ENCODE peak calls at places on chromosomes 3 and 15, in four cellular contexts. Y is SK-N-SH, I is AG04449, Q is left ventricle myocardium inferior. E is an unnamed sample.

GRCh38 chr3:4358273-4358672 is 55.1 kb downstream of the SETMAR start:
- DNase-seq in Q (no peak), Y (no peak), I (no peak), E (no peak)

GRCh38 chr3:136624894-136625815 is 127.0 kb downstream of the STAG1 start:
- DNase-seq in Y (no peak), Q (no peak), I (no peak), E (no peak)

GRCh38 chr3:7787871-7788828 is 713.5 kb upstream of the LMCD1 start:
- DNase-seq in Y (no peak), I (no peak), Q (no peak), E (no peak)

GRCh38 chr3:143298886-143299535 is 179.4 kb downstream of the CHST2 start:
- DNase-seq in Y (no peak), I (no peak), Q (no peak), E (no peak)

GRCh38 chr3:103786296-103786695 is 1351.5 kb downstream of the ZPLD1 start:
- DNase-seq in Q (no peak), I (no peak), Y (no peak), E (no peak)

GRCh38 chr15:33040501-33040900 is 154.0 kb downstream of the FMN1 start:
- DNase-seq in Y (no peak), Q (no peak), I (no peak), E (no peak)

GRCh38 chr3:190008432-190008831 is 112.3 kb downstream of the P3H2 start:
- DNase-seq in Q (no peak), I (no peak), Y (no peak), E (no peak)

GRCh38 chr3:187689984-187690383 is 12.4 kb downstream of the RTP2 start:
- DNase-seq in I (no peak), Q (no peak), Y (no peak), E (no peak)

GRCh38 chr3:151567477-151567876 is 106.6 kb upstream of the IGSF10 start:
- DNase-seq in I (no peak), Q (no peak), Y (no peak), E (no peak)

GRCh38 chr3:30586091-30586805 is 20.2 kb upstream of the TGFBR2 start:
- DNase-seq in Q (no peak), I (no peak), Y (no peak), E (no peak)

GRCh38 chr3:169041677-169042171 is 621.8 kb downstream of the MECOM start:
- DNase-seq in Q (no peak), Y (peak; percentile 3), I (no peak), E (peak; percentile 38)

GRCh38 chr3:43794776-43795175 is 104.0 kb downstream of the ABHD5 start:
- DNase-seq in I (peak; percentile 49), Q (no peak), Y (no peak), E (no peak)

GRCh38 chr15:56866798-56867197 is 51.6 kb upstream of the TCF12 start:
- DNase-seq in I (no peak), Q (no peak), Y (no peak), E (no peak)

GRCh38 chr3:172256101-172256687 is 192.1 kb downstream of the GHSR start:
- DNase-seq in Q (no peak), Y (no peak), I (peak; percentile 36), E (no peak)

GRCh38 chr15:33190539-33190938 is 4.0 kb downstream of the FMN1 start:
- DNase-seq in Q (no peak), I (no peak), Y (no peak), E (no peak)

GRCh38 chr15:36392666-36393266 is 186.7 kb upstream of the CDIN1 start:
- DNase-seq in Q (no peak), Y (no peak), I (no peak), E (no peak)

GRCh38 chr15:38617831-38618230 is 53.2 kb upstream of the RASGRP1 start:
- DNase-seq in Y (no peak), Q (no peak), I (no peak), E (no peak)

GRCh38 chr3:48460517-48460902 is 14.0 kb downstream of the ATRIP start:
- DNase-seq in I (no peak), Q (no peak), Y (no peak), E (no peak)

GRCh38 chr3:193970773-193971206 is 165.2 kb upstream of the HES1 start:
- DNase-seq in I (no peak), Q (no peak), Y (no peak), E (no peak)

GRCh38 chr3:9534429-9534828 is 19.2 kb downstream of the LHFPL4 start:
- DNase-seq in I (no peak), Y (no peak), Q (no peak), E (no peak)

GRCh38 chr3:164730810-164731209 is 347.5 kb downstream of the SI start:
- DNase-seq in Q (no peak), I (no peak), Y (no peak), E (no peak)

GRCh38 chr3:21894459-21895083 is 143.6 kb upstream of the ZNF385D start:
- DNase-seq in Y (peak; percentile 6), Q (no peak), I (no peak), E (no peak)

GRCh38 chr15:29613951-29614382 is 208.3 kb downstream of the TJP1 start:
- DNase-seq in Q (no peak), I (no peak), Y (peak; percentile 34), E (no peak)

GRCh38 chr15:54387808-54388207 is 409.6 kb downstream of the UNC13C start:
- DNase-seq in Q (no peak), Y (no peak), I (no peak), E (no peak)

GRCh38 chr3:175198991-175199390 is 339.9 kb downstream of the NAALADL2 start:
- DNase-seq in I (no peak), Q (no peak), Y (no peak), E (no peak)

GRCh38 chr3:152968388-152969024 is 133.6 kb downstream of the P2RY1 start:
- DNase-seq in Q (no peak), Y (no peak), I (no peak), E (no peak)

GRCh38 chr15:69082556-69082955 is 68.1 kb downstream of the NOX5 start:
- DNase-seq in I (no peak), Q (no peak), Y (no peak), E (no peak)

GRCh38 chr3:72031581-72031980 is 246.6 kb upstream of the PROK2 start:
- DNase-seq in Q (peak; percentile 16), Y (no peak), I (no peak), E (no peak)

GRCh38 chr3:129552287-129553050 is 9.5 kb downstream of the H1-8 start:
- DNase-seq in Y (no peak), Q (no peak), I (no peak), E (no peak)

GRCh38 chr15:98881526-98882517 is 125.8 kb downstream of the PGPEP1L start:
- DNase-seq in Y (peak; percentile 67), I (no peak), Q (no peak), E (no peak)

GRCh38 chr15:70512772-70513362 is 250.5 kb downstream of the UACA start:
- DNase-seq in I (no peak), Q (peak; percentile 32), Y (peak; percentile 70), E (no peak)

GRCh38 chr3:187263270-187263669 is 28.3 kb downstream of the MASP1 start:
- DNase-seq in Y (no peak), I (no peak), Q (no peak), E (no peak)

GRCh38 chr3:195154111-195154791 is 116.7 kb downstream of the XXYLT1 start:
- DNase-seq in I (no peak), Y (no peak), Q (no peak), E (no peak)

GRCh38 chr15:64521726-64522164 is 61.4 kb downstream of the ZNF609 start:
- DNase-seq in I (no peak), Y (peak; percentile 61), Q (peak; percentile 44), E (no peak)

GRCh38 chr15:51724199-51724598 is 13.3 kb downstream of the LYSMD2 start:
- DNase-seq in I (no peak), Y (no peak), Q (no peak), E (no peak)

GRCh38 chr15:101139986-101140696 is 111.7 kb downstream of the CHSY1 start:
- DNase-seq in Y (no peak), I (no peak), Q (no peak), E (no peak)
- H3K4me3 ChIP-seq in Y (no peak overlapping the region), I (no peak overlapping the region), Q (no peak overlapping the region), E (no peak overlapping the region)

GRCh38 chr15:45143056-45143455 is 13.3 kb downstream of the DUOX1 start:
- DNase-seq in Q (no peak), I (no peak), Y (no peak), E (no peak)

GRCh38 chr15:45138814-45139765 is 9.3 kb downstream of the DUOX1 start:
- DNase-seq in I (no peak), Q (no peak), Y (no peak), E (no peak)

GRCh38 chr15:45139770-45140169 is 10.0 kb downstream of the DUOX1 start:
- DNase-seq in Y (no peak), I (no peak), Q (no peak), E (no peak)

GRCh38 chr15:45141386-45141785 is 11.6 kb downstream of the DUOX1 start:
- DNase-seq in Q (no peak), I (no peak), Y (no peak), E (no peak)

GRCh38 chr15:45140851-45141250 is 11.1 kb downstream of the DUOX1 start:
- DNase-seq in Y (no peak), Q (no peak), I (no peak), E (no peak)
- H3K4me3 ChIP-seq in Y (no peak overlapping the region), Q (no peak overlapping the region), I (no peak overlapping the region), E (no peak overlapping the region)

GRCh38 chr3:186097317-186097662 is 11.6 kb downstream of the ETV5 start:
- DNase-seq in I (no peak), Y (no peak), Q (no peak), E (no peak)
- H3K4me3 ChIP-seq in I (no peak overlapping the region), Y (peak overlapping the region; percentile 42), Q (peak overlapping the region; percentile 54), E (peak overlapping the region; percentile 51)

GRCh38 chr15:47985568-47985967 is 135.2 kb upstream of the SLC24A5 start:
- DNase-seq in Y (no peak), I (no peak), Q (no peak), E (no peak)
- H3K4me3 ChIP-seq in Y (no peak overlapping the region), I (no peak overlapping the region), Q (no peak overlapping the region), E (no peak overlapping the region)